ENCODE peak calls at places on chromosomes 1 and 21, in seven cellular contexts. D, R, T, V, K, P and E are unnamed samples. For H3K9me3, the result is how much of the 10 kb centered on the place peaks cover.

GRCh38 chr1:94698341-94698740 is 121.8 kb upstream of the SLC44A3 start:
- DNase-seq in D (no peak), R (no peak), T (no peak), V (no peak), K (no peak), P (no peak), E (no peak)

GRCh38 chr1:61605607-61606321 is 119.2 kb downstream of the TM2D1 start:
- DNase-seq in D (no peak), R (no peak), T (no peak), V (no peak), K (no peak), P (no peak), E (no peak)

GRCh38 chr1:153612755-153613331 is at the start of gene S100A16:
- DNase-seq in D (no peak), R (peak), T (no peak), V (no peak), K (no peak), P (peak), E (no peak)

GRCh38 chr1:223455470-223455869 is 62.3 kb downstream of the CCDC185 start:
- DNase-seq in D (no peak), R (no peak), T (no peak), V (no peak), K (no peak), P (no peak), E (no peak)

GRCh38 chr1:240188139-240188538 is 96.5 kb downstream of the FMN2 start:
- DNase-seq in D (no peak), R (no peak), T (no peak), V (no peak), K (no peak), P (no peak), E (no peak)

GRCh38 chr1:207309775-207310273 is 11.7 kb upstream of the CD55 start:
- DNase-seq in D (no peak), R (no peak), T (peak), V (peak), K (no peak), P (peak), E (no peak)

GRCh38 chr1:54614024-54614423 is 9.3 kb downstream of the FAM151A start:
- DNase-seq in D (no peak), R (no peak), T (no peak), V (no peak), K (no peak), P (no peak), E (no peak)

GRCh38 chr1:207944571-207944970 is 33.6 kb upstream of the CD34 start:
- DNase-seq in D (no peak), R (no peak), T (no peak), V (no peak), K (no peak), P (no peak), E (no peak)

GRCh38 chr1:192747942-192748341 is 60.9 kb upstream of the RGS2 start:
- DNase-seq in D (no peak), R (no peak), T (peak), V (no peak), K (no peak), P (no peak), E (no peak)

GRCh38 chr1:234125283-234125682 is 220.8 kb downstream of the SLC35F3 start:
- DNase-seq in D (no peak), R (no peak), T (peak), V (peak), K (no peak), P (no peak), E (no peak)

GRCh38 chr1:16167331-16168143 is 11.7 kb upstream of the EPHA2 start:
- DNase-seq in D (peak), R (peak), T (peak), V (no peak), K (peak), P (peak), E (peak)

GRCh38 chr1:11157867-11158266 is 31.3 kb upstream of the ANGPTL7 start:
- DNase-seq in D (no peak), R (no peak), T (no peak), V (no peak), K (no peak), P (no peak), E (no peak)

GRCh38 chr21:34835526-34835925 is 166.7 kb downstream of the CLIC6 start:
- DNase-seq in D (no peak), R (no peak), T (peak), V (no peak), K (no peak), P (no peak), E (no peak)

GRCh38 chr1:216523449-216524190 is 100.4 kb upstream of the USH2A start:
- DNase-seq in D (no peak), R (no peak), T (no peak), V (no peak), K (no peak), P (no peak), E (no peak)

GRCh38 chr21:25701529-25701928 is 33.2 kb downstream of the ATP5PF start:
- DNase-seq in D (no peak), R (no peak), T (no peak), V (no peak), K (no peak), P (no peak), E (no peak)

GRCh38 chr1:11802616-11802972 is 3.2 kb downstream of the MTHFR start:
- DNase-seq in D (no peak), R (no peak), T (no peak), V (no peak), K (no peak), P (no peak), E (no peak)

GRCh38 chr1:26584022-26584485 is 54.5 kb downstream of the RPS6KA1 start:
- DNase-seq in D (no peak), R (no peak), T (peak), V (no peak), K (no peak), P (no peak), E (no peak)

GRCh38 chr21:15065381-15066230 is 806 bp upstream of the NRIP1 start:
- DNase-seq in D (peak), R (peak), T (peak), V (peak), K (peak), P (peak), E (peak)

GRCh38 chr21:35349378-35350080 is 300.4 kb upstream of the RUNX1 start:
- DNase-seq in D (no peak), R (no peak), T (no peak), V (no peak), K (no peak), P (no peak), E (no peak)

GRCh38 chr1:155195201-155196102 is 12.2 kb downstream of the THBS3 start:
- DNase-seq in D (no peak), R (no peak), T (no peak), V (no peak), K (no peak), P (no peak), E (no peak)

GRCh38 chr1:31615939-31616338 is 1.6 kb upstream of the HCRTR1 start:
- DNase-seq in D (no peak), R (no peak), T (no peak), V (no peak), K (no peak), P (no peak), E (no peak)

GRCh38 chr1:238242156-238242555 is 351.4 kb upstream of the ZP4 start:
- DNase-seq in D (no peak), R (no peak), T (no peak), V (no peak), K (no peak), P (no peak), E (no peak)

GRCh38 chr1:58006421-58007032 is 540.0 kb downstream of the OMA1 start:
- DNase-seq in D (no peak), R (no peak), T (no peak), V (no peak), K (no peak), P (no peak), E (no peak)

GRCh38 chr1:7752512-7753417 is 18.3 kb upstream of the VAMP3 start:
- DNase-seq in D (peak), R (no peak), T (peak), V (no peak), K (peak), P (no peak), E (peak)

GRCh38 chr1:7536891-7537591 is 234.1 kb upstream of the VAMP3 start:
- DNase-seq in D (no peak), R (peak), T (no peak), V (no peak), K (no peak), P (peak), E (no peak)

GRCh38 chr1:41641483-41641829 is 157.0 kb upstream of the EDN2 start:
- DNase-seq in D (no peak), R (no peak), T (no peak), V (no peak), K (no peak), P (no peak), E (no peak)

GRCh38 chr1:40133122-40133665 is 28.0 kb upstream of the RLF start:
- DNase-seq in D (no peak), R (no peak), T (peak), V (no peak), K (no peak), P (no peak), E (no peak)

GRCh38 chr1:219733511-219733910 is 120.6 kb upstream of the ZC3H11B start:
- DNase-seq in D (no peak), R (no peak), T (no peak), V (no peak), K (no peak), P (no peak), E (no peak)

GRCh38 chr1:17403081-17403480 is 31.1 kb downstream of the PADI6 start:
- DNase-seq in D (no peak), R (no peak), T (no peak), V (no peak), K (no peak), P (no peak), E (no peak)

GRCh38 chr1:192705510-192705909 is 69.6 kb downstream of the RGS13 start:
- DNase-seq in D (no peak), R (no peak), T (no peak), V (no peak), K (no peak), P (no peak), E (no peak)

GRCh38 chr1:200483491-200484143 is 73.8 kb upstream of the ZNF281 start:
- DNase-seq in D (no peak), R (no peak), T (peak), V (peak), K (peak), P (peak), E (no peak)

GRCh38 chr1:24801169-24801568 is 55.9 kb downstream of the CLIC4 start:
- DNase-seq in D (no peak), R (no peak), T (no peak), V (no peak), K (no peak), P (no peak), E (no peak)

GRCh38 chr1:184843732-184844495 is 89.3 kb upstream of the EDEM3 start:
- DNase-seq in D (peak), R (no peak), T (no peak), V (no peak), K (peak), P (no peak), E (peak)

GRCh38 chr1:31703431-31704260 is at the start of gene COL16A1:
- DNase-seq in D (no peak), R (peak), T (peak), V (peak), K (no peak), P (no peak), E (no peak)

GRCh38 chr1:227562037-227562436 is 1.3 kb upstream of the ZNF678 start:
- DNase-seq in D (no peak), R (no peak), T (no peak), V (no peak), K (no peak), P (no peak), E (no peak)

GRCh38 chr1:227563319-227564201 is at the start of gene ZNF678:
- DNase-seq in D (peak), R (peak), T (peak), V (peak), K (peak), P (peak), E (peak)

GRCh38 chr1:227561303-227561702 is 2.1 kb upstream of the ZNF678 start:
- DNase-seq in D (no peak), R (peak), T (no peak), V (no peak), K (no peak), P (no peak), E (no peak)

GRCh38 chr1:227560814-227561213 is 2.5 kb upstream of the ZNF678 start:
- DNase-seq in D (no peak), R (peak), T (no peak), V (no peak), K (no peak), P (no peak), E (no peak)

GRCh38 chr1:227562923-227563318 is 435 bp upstream of the ZNF678 start:
- DNase-seq in D (no peak), R (peak), T (no peak), V (no peak), K (no peak), P (no peak), E (no peak)
- H3K9me3 ChIP-seq in D (under half), R (under half), T (under half), V (under half), K (under half), P (under half), E (under half)

GRCh38 chr21:33236013-33236686 is 6.4 kb downstream of the IFNAR2 start:
- DNase-seq in D (no peak), R (no peak), T (no peak), V (no peak), K (no peak), P (no peak), E (no peak)

GRCh38 chr21:33237446-33237845 is 7.7 kb downstream of the IFNAR2 start:
- DNase-seq in D (no peak), R (no peak), T (no peak), V (no peak), K (no peak), P (no peak), E (no peak)

GRCh38 chr21:33238565-33239255 is 9.0 kb downstream of the IFNAR2 start:
- DNase-seq in D (peak), R (no peak), T (no peak), V (no peak), K (no peak), P (no peak), E (no peak)

GRCh38 chr21:33236799-33237198 is 7.1 kb downstream of the IFNAR2 start:
- DNase-seq in D (no peak), R (no peak), T (peak), V (no peak), K (no peak), P (no peak), E (no peak)

GRCh38 chr21:33238146-33238545 is 8.4 kb downstream of the IFNAR2 start:
- DNase-seq in D (no peak), R (no peak), T (no peak), V (no peak), K (no peak), P (no peak), E (no peak)
- H3K9me3 ChIP-seq in D (under half), R (under half), T (under half), V (under half), K (under half), P (under half), E (under half)

GRCh38 chr1:227532019-227532619 is 31.2 kb upstream of the ZNF678 start:
- DNase-seq in D (no peak), R (no peak), T (no peak), V (no peak), K (no peak), P (no peak), E (no peak)

GRCh38 chr1:227521782-227522181 is 41.6 kb upstream of the ZNF678 start:
- DNase-seq in D (no peak), R (no peak), T (no peak), V (no peak), K (no peak), P (no peak), E (no peak)

DNA sequence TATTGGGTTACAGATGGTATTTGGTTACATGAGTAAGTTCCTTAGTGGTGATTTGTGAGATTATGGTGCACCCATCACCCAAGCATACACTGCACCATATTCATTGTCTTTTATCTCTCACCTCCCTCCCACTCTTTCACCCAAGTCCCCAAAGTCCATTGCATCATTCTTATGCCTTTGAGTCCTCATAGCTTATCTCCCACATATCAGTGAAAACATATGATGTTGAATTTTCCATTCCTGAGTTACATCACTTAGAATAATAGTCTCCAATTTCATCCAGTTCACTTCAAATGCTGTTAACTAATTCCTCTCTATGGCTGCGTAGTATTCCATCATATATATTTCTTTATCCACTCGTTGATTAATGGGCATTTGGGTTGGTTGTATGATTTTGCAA is 36.8 kb upstream of the ZNF678 start:
- DNase-seq in D (no peak), R (no peak), T (no peak), V (no peak), K (no peak), P (no peak), E (no peak)
- H3K9me3 ChIP-seq in D (under half), R (under half), T (under half), V (under half), K (under half), P (under half), E (under half)

DNA sequence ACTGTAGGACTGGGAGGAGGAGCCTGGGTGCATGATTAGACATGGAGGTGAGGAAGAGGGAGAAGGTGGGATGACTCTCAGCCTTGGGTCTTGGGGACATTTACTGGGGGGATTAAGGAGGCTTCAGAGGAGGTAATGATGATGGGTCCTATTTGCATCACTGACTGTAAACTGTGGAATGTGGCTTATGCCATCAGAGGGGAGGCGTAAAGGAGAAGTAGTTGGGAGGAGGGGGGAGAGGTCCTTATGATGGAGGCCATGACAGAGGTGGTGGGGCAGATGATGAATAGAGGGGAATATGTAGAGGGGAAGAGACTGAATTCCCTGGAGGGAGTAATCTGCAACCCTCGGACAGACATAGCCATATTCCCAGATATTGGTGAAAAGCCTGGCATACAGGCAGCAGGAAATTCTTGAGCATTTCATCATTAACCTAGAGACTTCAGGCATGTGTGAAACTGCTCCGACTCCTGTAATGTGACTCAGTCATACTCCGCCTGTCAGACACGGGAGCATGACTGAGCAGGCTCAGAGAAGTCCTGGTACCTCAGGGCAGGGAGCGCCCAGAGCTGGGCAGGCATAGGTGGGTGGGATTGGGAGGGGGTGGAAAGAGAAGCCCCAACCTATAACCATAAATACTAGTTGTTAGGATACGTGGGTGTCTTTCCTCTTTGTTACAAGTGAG is 8.0 kb upstream of the LCE5A start:
- DNase-seq in D (no peak), R (no peak), T (no peak), V (no peak), K (no peak), P (peak), E (no peak)
- H3K9me3 ChIP-seq in D (under half), R (under half), T (under half), V (under half), K (under half), P (under half), E (under half)

GRCh38 chr1:63323866-63324778 is 1.8 kb downstream of the FOXD3 start:
- DNase-seq in D (no peak), R (no peak), T (no peak), V (no peak), K (no peak), P (no peak), E (no peak)
- H3K9me3 ChIP-seq in D (under half), R (under half), T (under half), V (under half), K (under half), P (under half), E (under half)

GRCh38 chr21:9767592-9768375 is 753.6 kb upstream of the TPTE start:
- DNase-seq in D (no peak), R (no peak), T (no peak), V (no peak), K (no peak), P (no peak), E (no peak)

GRCh38 chr21:9774347-9774746 is 747.0 kb upstream of the TPTE start:
- DNase-seq in D (no peak), R (no peak), T (no peak), V (no peak), K (no peak), P (no peak), E (no peak)

GRCh38 chr21:9772348-9772672 is 749.1 kb upstream of the TPTE start:
- DNase-seq in D (no peak), R (no peak), T (no peak), V (no peak), K (no peak), P (no peak), E (no peak)
- H3K9me3 ChIP-seq in D (under half), R (under half), T (half or more), V (under half), K (half or more), P (under half), E (under half)

DNA sequence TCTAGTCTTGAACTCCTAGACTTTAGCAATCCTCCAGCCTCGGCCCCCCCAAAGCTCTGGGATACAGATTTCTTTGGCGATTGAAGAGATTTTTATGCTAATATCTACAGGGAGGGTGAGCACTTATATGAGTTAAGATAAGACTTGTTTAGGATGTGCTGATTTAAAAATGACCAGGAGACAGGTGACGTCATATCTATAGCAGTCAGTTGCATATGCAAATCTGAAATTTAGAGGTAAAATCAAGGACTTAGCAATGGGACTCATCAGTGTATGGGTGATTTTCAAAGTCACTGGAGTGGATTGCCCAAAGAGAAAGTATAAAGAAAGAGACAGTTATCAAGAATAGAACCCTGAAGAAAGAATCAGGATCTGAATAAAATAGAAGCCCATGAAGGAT is 394.5 kb downstream of the ADGRL2 start:
- DNase-seq in D (no peak), R (no peak), T (no peak), V (no peak), K (no peak), P (no peak), E (no peak)
- H3K9me3 ChIP-seq in D (under half), R (under half), T (under half), V (under half), K (under half), P (under half), E (under half)